ENCODE peak calls at places on chromosome X, in six cellular contexts. One of them, this sample, is unnamed.
A peak's percentile ranks its signal among the peaks of the same experiment; 100 is the strongest.

GRCh38 chrX:43500996-43501694 is 155.0 kb upstream of the MAOA start:
- DNase-seq in colonic mucosa: no peak
- DNase-seq in stomach: no peak
- DNase-seq in PC-3: no peak
- DNase-seq in uterus: no peak
- DNase-seq in lower lobe of right lung: no peak
- DNase-seq in this sample: no peak

GRCh38 chrX:103878466-103879151 is 46.6 kb upstream of the RAB9B start:
- DNase-seq in stomach: no peak
- DNase-seq in uterus: no peak
- DNase-seq in lower lobe of right lung: no peak
- DNase-seq in PC-3: peak; percentile 95
- DNase-seq in colonic mucosa: no peak
- DNase-seq in this sample: no peak

GRCh38 chrX:103356897-103357296 is 591 bp downstream of the TCEAL9 start:
- DNase-seq in PC-3: peak; percentile 7
- DNase-seq in lower lobe of right lung: no peak
- DNase-seq in colonic mucosa: peak; percentile 50
- DNase-seq in uterus: peak; percentile 42
- DNase-seq in stomach: no peak
- DNase-seq in this sample: no peak

GRCh38 chrX:13398073-13398823 is 78.4 kb upstream of the ATXN3L start:
- DNase-seq in uterus: peak; percentile 40
- DNase-seq in lower lobe of right lung: peak; percentile 45
- DNase-seq in PC-3: peak; percentile 97
- DNase-seq in stomach: peak; percentile 65
- DNase-seq in colonic mucosa: no peak
- DNase-seq in this sample: peak; percentile 50

GRCh38 chrX:12994321-12994720 is 19.4 kb downstream of the TMSB4X start:
- DNase-seq in uterus: no peak
- DNase-seq in colonic mucosa: no peak
- DNase-seq in PC-3: peak; percentile 65
- DNase-seq in stomach: peak; percentile 47
- DNase-seq in lower lobe of right lung: no peak
- DNase-seq in this sample: no peak

GRCh38 chrX:103585421-103586313 is at the start of gene TCEAL4:
- DNase-seq in stomach: peak; percentile 63
- DNase-seq in colonic mucosa: peak; percentile 62
- DNase-seq in uterus: peak; percentile 79
- DNase-seq in lower lobe of right lung: peak; percentile 74
- DNase-seq in PC-3: peak; percentile 31
- DNase-seq in this sample: peak; percentile 60

GRCh38 chrX:124393238-124393637 is 46.9 kb downstream of the SH2D1A start:
- DNase-seq in PC-3: no peak
- DNase-seq in lower lobe of right lung: no peak
- DNase-seq in uterus: no peak
- DNase-seq in stomach: no peak
- DNase-seq in colonic mucosa: no peak
- DNase-seq in this sample: no peak

GRCh38 chrX:37644381-37645305 is 40.9 kb upstream of the XK start:
- DNase-seq in uterus: no peak
- DNase-seq in stomach: no peak
- DNase-seq in colonic mucosa: no peak
- DNase-seq in lower lobe of right lung: no peak
- DNase-seq in PC-3: peak; percentile 56
- DNase-seq in this sample: no peak

GRCh38 chrX:105909576-105909975 is 87.2 kb downstream of the NRK start:
- DNase-seq in lower lobe of right lung: no peak
- DNase-seq in PC-3: no peak
- DNase-seq in stomach: no peak
- DNase-seq in colonic mucosa: no peak
- DNase-seq in uterus: no peak
- DNase-seq in this sample: no peak

GRCh38 chrX:17375631-17376380 is 806 bp downstream of the NHS start:
- DNase-seq in colonic mucosa: no peak
- DNase-seq in stomach: peak; percentile 33
- DNase-seq in lower lobe of right lung: no peak
- DNase-seq in PC-3: peak; percentile 43
- DNase-seq in uterus: no peak
- DNase-seq in this sample: peak; percentile 30

GRCh38 chrX:106802388-106803275 is at the start of gene TBC1D8B:
- DNase-seq in stomach: peak; percentile 83
- DNase-seq in PC-3: peak; percentile 94
- DNase-seq in uterus: peak; percentile 87
- DNase-seq in lower lobe of right lung: peak; percentile 73
- DNase-seq in colonic mucosa: peak; percentile 86
- DNase-seq in this sample: peak; percentile 43

GRCh38 chrX:14356401-14356800 is 172.9 kb upstream of the GLRA2 start:
- DNase-seq in lower lobe of right lung: no peak
- DNase-seq in stomach: no peak
- DNase-seq in colonic mucosa: no peak
- DNase-seq in PC-3: peak; percentile 50
- DNase-seq in uterus: no peak
- DNase-seq in this sample: no peak

GRCh38 chrX:66756717-66757116 is 117.8 kb upstream of the EDA2R start:
- DNase-seq in colonic mucosa: no peak
- DNase-seq in stomach: no peak
- DNase-seq in lower lobe of right lung: no peak
- DNase-seq in PC-3: no peak
- DNase-seq in uterus: no peak
- DNase-seq in this sample: no peak

GRCh38 chrX:9352683-9353430 is 112.0 kb upstream of the TBL1X start:
- DNase-seq in PC-3: peak; percentile 39
- DNase-seq in uterus: no peak
- DNase-seq in stomach: peak; percentile 49
- DNase-seq in colonic mucosa: peak; percentile 34
- DNase-seq in lower lobe of right lung: peak; percentile 55
- DNase-seq in this sample: no peak

GRCh38 chrX:19121898-19122640 is at the start of gene ADGRG2:
- DNase-seq in PC-3: peak; percentile 48
- DNase-seq in colonic mucosa: peak; percentile 33
- DNase-seq in uterus: no peak
- DNase-seq in stomach: peak; percentile 56
- DNase-seq in lower lobe of right lung: peak; percentile 54
- DNase-seq in this sample: no peak

GRCh38 chrX:124455966-124456365 is 109.6 kb downstream of the SH2D1A start:
- DNase-seq in lower lobe of right lung: no peak
- DNase-seq in stomach: no peak
- DNase-seq in PC-3: no peak
- DNase-seq in colonic mucosa: no peak
- DNase-seq in uterus: no peak
- DNase-seq in this sample: no peak

GRCh38 chrX:103533428-103534216 is 14.3 kb upstream of the RAB40A start:
- DNase-seq in uterus: peak; percentile 91
- DNase-seq in lower lobe of right lung: peak; percentile 65
- DNase-seq in colonic mucosa: peak; percentile 83
- DNase-seq in PC-3: peak; percentile 83
- DNase-seq in stomach: peak; percentile 83
- DNase-seq in this sample: peak; percentile 61

GRCh38 chrX:149512225-149512885 is 7.2 kb upstream of the IDS start:
- DNase-seq in colonic mucosa: peak; percentile 53
- DNase-seq in lower lobe of right lung: peak; percentile 52
- DNase-seq in uterus: peak; percentile 21
- DNase-seq in stomach: peak; percentile 64
- DNase-seq in PC-3: peak; percentile 73
- DNase-seq in this sample: no peak

GRCh38 chrX:79728421-79728820 is 286.1 kb upstream of the TBX22 start:
- DNase-seq in colonic mucosa: no peak
- DNase-seq in stomach: no peak
- DNase-seq in PC-3: no peak
- DNase-seq in lower lobe of right lung: no peak
- DNase-seq in uterus: no peak
- DNase-seq in this sample: no peak
- TF ChIP-seq CTCF in colonic mucosa: no peak
- TF ChIP-seq CTCF in stomach: no peak
- TF ChIP-seq CTCF in PC-3: no peak
- TF ChIP-seq CTCF in lower lobe of right lung: no peak
- TF ChIP-seq CTCF in uterus: no peak
- TF ChIP-seq CTCF in this sample: no peak

GRCh38 chrX:30590368-30590767 is 12.8 kb upstream of the TASL start:
- DNase-seq in colonic mucosa: no peak
- DNase-seq in stomach: no peak
- DNase-seq in lower lobe of right lung: no peak
- DNase-seq in PC-3: no peak
- DNase-seq in uterus: no peak
- DNase-seq in this sample: no peak

GRCh38 chrX:30597258-30598012 is 19.9 kb upstream of the TASL start:
- DNase-seq in colonic mucosa: no peak
- DNase-seq in stomach: no peak
- DNase-seq in uterus: no peak
- DNase-seq in lower lobe of right lung: no peak
- DNase-seq in PC-3: peak; percentile 9
- DNase-seq in this sample: no peak

GRCh38 chrX:30589146-30589888 is 11.8 kb upstream of the TASL start:
- DNase-seq in colonic mucosa: no peak
- DNase-seq in stomach: no peak
- DNase-seq in PC-3: no peak
- DNase-seq in uterus: no peak
- DNase-seq in lower lobe of right lung: no peak
- DNase-seq in this sample: no peak

GRCh38 chrX:30593435-30594200 is 16.1 kb upstream of the TASL start:
- DNase-seq in uterus: no peak
- DNase-seq in lower lobe of right lung: no peak
- DNase-seq in PC-3: peak; percentile 51
- DNase-seq in colonic mucosa: no peak
- DNase-seq in stomach: no peak
- DNase-seq in this sample: no peak

DNA sequence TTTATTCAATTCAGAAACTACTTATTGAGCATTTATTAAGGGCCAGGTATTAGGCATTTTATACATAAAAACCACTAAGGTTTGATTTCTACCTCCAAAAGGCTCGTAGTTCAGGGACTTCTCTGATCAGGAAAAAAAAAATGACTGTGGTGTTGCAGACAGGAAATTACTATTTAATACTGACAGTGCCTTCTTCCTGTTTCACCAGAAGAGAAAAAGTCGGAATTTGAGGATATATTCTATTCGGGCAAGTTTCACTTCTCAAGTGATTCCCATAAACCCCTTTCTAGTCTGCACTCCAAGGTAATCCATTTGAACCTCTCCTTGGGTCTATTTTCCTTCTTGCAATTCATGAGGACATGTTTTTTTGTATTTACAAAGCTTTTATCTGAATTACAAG is 15.3 kb upstream of the TASL start:
- DNase-seq in stomach: no peak
- DNase-seq in PC-3: no peak
- DNase-seq in uterus: no peak
- DNase-seq in colonic mucosa: no peak
- DNase-seq in lower lobe of right lung: no peak
- DNase-seq in this sample: no peak
- H3K4me1 ChIP-seq in stomach: no peaks in the 10 kb centered on the region
- H3K4me1 ChIP-seq in PC-3: peaks cover 22% of the 10 kb centered on the region
- H3K4me1 ChIP-seq in uterus: no peaks in the 10 kb centered on the region
- H3K4me1 ChIP-seq in colonic mucosa: no peaks in the 10 kb centered on the region
- H3K4me1 ChIP-seq in lower lobe of right lung: no peaks in the 10 kb centered on the region
- H3K4me1 ChIP-seq in this sample: peaks cover 6% of the 10 kb centered on the region

GRCh38 chrX:143669395-143669794 is 33.5 kb upstream of the SLITRK4 start:
- DNase-seq in stomach: no peak
- DNase-seq in uterus: no peak
- DNase-seq in colonic mucosa: no peak
- DNase-seq in lower lobe of right lung: no peak
- DNase-seq in PC-3: peak; percentile 53
- DNase-seq in this sample: no peak
- TF ChIP-seq CTCF in stomach: no peak
- TF ChIP-seq CTCF in uterus: no peak
- TF ChIP-seq CTCF in colonic mucosa: no peak
- TF ChIP-seq CTCF in lower lobe of right lung: no peak
- TF ChIP-seq CTCF in PC-3: peak; percentile 62
- TF ChIP-seq CTCF in this sample: no peak

GRCh38 chrX:139826065-139827044 is 106.5 kb downstream of the ATP11C start:
- DNase-seq in colonic mucosa: no peak
- DNase-seq in stomach: no peak
- DNase-seq in uterus: no peak
- DNase-seq in lower lobe of right lung: no peak
- DNase-seq in PC-3: peak; percentile 23
- DNase-seq in this sample: no peak
- H3K4me1 ChIP-seq in colonic mucosa: no peaks in the 10 kb centered on the region
- H3K4me1 ChIP-seq in stomach: peaks cover 19% of the 10 kb centered on the region
- H3K4me1 ChIP-seq in uterus: no peaks in the 10 kb centered on the region
- H3K4me1 ChIP-seq in lower lobe of right lung: peaks cover 1% of the 10 kb centered on the region
- H3K4me1 ChIP-seq in PC-3: peaks cover 23% of the 10 kb centered on the region
- H3K4me1 ChIP-seq in this sample: peaks cover 13% of the 10 kb centered on the region

DNA sequence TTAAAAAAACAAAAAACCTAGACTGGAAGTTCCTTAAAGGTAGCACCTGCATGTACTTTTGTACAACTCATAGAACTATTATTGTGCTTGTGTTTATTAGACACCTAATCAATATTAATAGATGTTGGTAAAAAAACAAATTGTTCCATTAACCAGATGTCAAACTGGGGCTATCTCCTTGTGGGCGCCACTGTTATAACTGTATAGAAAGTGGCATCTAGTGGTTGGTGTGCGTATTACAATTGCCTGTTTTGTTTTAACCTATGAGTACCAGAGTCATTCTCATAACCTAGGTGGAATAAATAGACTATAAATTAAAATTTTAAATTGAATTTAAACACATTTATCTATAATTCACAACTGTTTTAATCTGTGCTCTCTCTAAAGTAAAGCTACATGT is 97.4 kb downstream of the COL4A5 start:
- DNase-seq in PC-3: peak; percentile 73
- DNase-seq in lower lobe of right lung: no peak
- DNase-seq in uterus: no peak
- DNase-seq in stomach: no peak
- DNase-seq in colonic mucosa: peak; percentile 24
- DNase-seq in this sample: no peak
- TF ChIP-seq CTCF in PC-3: peak; percentile 77
- TF ChIP-seq CTCF in lower lobe of right lung: peak; percentile 51
- TF ChIP-seq CTCF in uterus: peak; percentile 66
- TF ChIP-seq CTCF in stomach: no peak
- TF ChIP-seq CTCF in colonic mucosa: peak; percentile 69
- TF ChIP-seq CTCF in this sample: peak; percentile 74

This sample was measured in left lung.